ENCODE peak calls at places on chromosomes 11 and 22, in five cellular contexts. One of them, this sample, is unnamed.

GRCh38 chr11:27218498-27219038 is 144.4 kb downstream of the CCDC34 start:
- DNase-seq in NCI-H1092 treated with DMSO at 0.1 percent for 48 hours: no peak
- DNase-seq in DMS 273 treated with DMSO at 0.1 percent for 48 hours: no peak
- DNase-seq in HS-5: peak
- DNase-seq in ecto neural progenitor cell: no peak
- DNase-seq in this sample: peak

GRCh38 chr22:37051629-37052385 is at the start of gene KCTD17:
- DNase-seq in ecto neural progenitor cell: peak
- DNase-seq in DMS 273 treated with DMSO at 0.1 percent for 48 hours: no peak
- DNase-seq in HS-5: no peak
- DNase-seq in NCI-H1092 treated with DMSO at 0.1 percent for 48 hours: peak
- DNase-seq in this sample: no peak

GRCh38 chr22:38028344-38029130 is 28.7 kb upstream of the PICK1 start:
- DNase-seq in NCI-H1092 treated with DMSO at 0.1 percent for 48 hours: peak
- DNase-seq in ecto neural progenitor cell: no peak
- DNase-seq in HS-5: no peak
- DNase-seq in DMS 273 treated with DMSO at 0.1 percent for 48 hours: no peak
- DNase-seq in this sample: no peak

GRCh38 chr11:63504933-63505586 is 824 bp upstream of the LGALS12 start:
- DNase-seq in ecto neural progenitor cell: no peak
- DNase-seq in HS-5: no peak
- DNase-seq in NCI-H1092 treated with DMSO at 0.1 percent for 48 hours: no peak
- DNase-seq in DMS 273 treated with DMSO at 0.1 percent for 48 hours: no peak
- DNase-seq in this sample: no peak

GRCh38 chr22:44660051-44660830 is 41.8 kb upstream of the PRR5 start:
- DNase-seq in NCI-H1092 treated with DMSO at 0.1 percent for 48 hours: no peak
- DNase-seq in ecto neural progenitor cell: no peak
- DNase-seq in DMS 273 treated with DMSO at 0.1 percent for 48 hours: no peak
- DNase-seq in HS-5: no peak
- DNase-seq in this sample: no peak

GRCh38 chr11:111723595-111723994 is 42.6 kb downstream of the PPP2R1B start:
- DNase-seq in NCI-H1092 treated with DMSO at 0.1 percent for 48 hours: no peak
- DNase-seq in ecto neural progenitor cell: no peak
- DNase-seq in DMS 273 treated with DMSO at 0.1 percent for 48 hours: no peak
- DNase-seq in HS-5: no peak
- DNase-seq in this sample: no peak

GRCh38 chr11:2445948-2446551 is 1.2 kb downstream of the KCNQ1 start:
- DNase-seq in HS-5: no peak
- DNase-seq in DMS 273 treated with DMSO at 0.1 percent for 48 hours: no peak
- DNase-seq in ecto neural progenitor cell: no peak
- DNase-seq in NCI-H1092 treated with DMSO at 0.1 percent for 48 hours: no peak
- DNase-seq in this sample: no peak

GRCh38 chr11:103961010-103961409 is 75.4 kb upstream of the DDI1 start:
- DNase-seq in ecto neural progenitor cell: no peak
- DNase-seq in DMS 273 treated with DMSO at 0.1 percent for 48 hours: no peak
- DNase-seq in NCI-H1092 treated with DMSO at 0.1 percent for 48 hours: no peak
- DNase-seq in HS-5: peak
- DNase-seq in this sample: no peak

GRCh38 chr22:45053571-45053970 is 43.8 kb upstream of the PHF21B start:
- DNase-seq in NCI-H1092 treated with DMSO at 0.1 percent for 48 hours: no peak
- DNase-seq in ecto neural progenitor cell: no peak
- DNase-seq in DMS 273 treated with DMSO at 0.1 percent for 48 hours: no peak
- DNase-seq in HS-5: no peak
- DNase-seq in this sample: no peak

GRCh38 chr11:126857860-126858808 is 142.4 kb downstream of the KIRREL3 start:
- DNase-seq in HS-5: no peak
- DNase-seq in ecto neural progenitor cell: no peak
- DNase-seq in NCI-H1092 treated with DMSO at 0.1 percent for 48 hours: peak
- DNase-seq in DMS 273 treated with DMSO at 0.1 percent for 48 hours: no peak
- DNase-seq in this sample: peak

GRCh38 chr11:55956521-55956920 is 13.2 kb downstream of the OR10AG1 start:
- DNase-seq in DMS 273 treated with DMSO at 0.1 percent for 48 hours: no peak
- DNase-seq in HS-5: no peak
- DNase-seq in NCI-H1092 treated with DMSO at 0.1 percent for 48 hours: no peak
- DNase-seq in ecto neural progenitor cell: no peak
- DNase-seq in this sample: no peak

GRCh38 chr11:46664612-46665011 is 35.8 kb downstream of the ARHGAP1 start:
- DNase-seq in NCI-H1092 treated with DMSO at 0.1 percent for 48 hours: no peak
- DNase-seq in ecto neural progenitor cell: no peak
- DNase-seq in DMS 273 treated with DMSO at 0.1 percent for 48 hours: no peak
- DNase-seq in HS-5: no peak
- DNase-seq in this sample: no peak

GRCh38 chr11:123062892-123063395 is 1.0 kb upstream of the HSPA8 start:
- DNase-seq in ecto neural progenitor cell: no peak
- DNase-seq in DMS 273 treated with DMSO at 0.1 percent for 48 hours: no peak
- DNase-seq in NCI-H1092 treated with DMSO at 0.1 percent for 48 hours: peak
- DNase-seq in HS-5: no peak
- DNase-seq in this sample: peak

GRCh38 chr11:69283446-69283845 is 10.5 kb upstream of the MYEOV start:
- DNase-seq in NCI-H1092 treated with DMSO at 0.1 percent for 48 hours: no peak
- DNase-seq in HS-5: no peak
- DNase-seq in DMS 273 treated with DMSO at 0.1 percent for 48 hours: no peak
- DNase-seq in ecto neural progenitor cell: no peak
- DNase-seq in this sample: no peak

GRCh38 chr22:50671641-50672040 is 982 bp upstream of the SHANK3 start:
- DNase-seq in HS-5: no peak
- DNase-seq in ecto neural progenitor cell: no peak
- DNase-seq in NCI-H1092 treated with DMSO at 0.1 percent for 48 hours: no peak
- DNase-seq in DMS 273 treated with DMSO at 0.1 percent for 48 hours: no peak
- DNase-seq in this sample: no peak

This sample was measured in GM04503.